ENCODE peak calls at places on chromosomes 13 and 19, in five cellular contexts. C, O, N, G and B are unnamed samples.
A peak's percentile ranks its signal among the peaks of the same experiment; 100 is the strongest.

GRCh38 chr19:12867120-12868099 is 13.8 kb downstream of the DNASE2 start:
- DNase-seq in C (peak; percentile 89), N (no peak), G (peak; percentile 82), O (peak; percentile 62), B (peak; percentile 76)

GRCh38 chr19:1932395-1932794 is 8.6 kb upstream of the CSNK1G2 start:
- DNase-seq in N (no peak), O (no peak), G (no peak), C (no peak), B (no peak)

GRCh38 chr13:95426631-95427030 is 125.4 kb upstream of the ABCC4 start:
- DNase-seq in G (no peak), N (no peak), O (no peak), C (no peak), B (no peak)

GRCh38 chr13:25689539-25689938 is 317.8 kb downstream of the ATP8A2 start:
- DNase-seq in N (no peak), G (no peak), C (no peak), O (no peak), B (no peak)

GRCh38 chr13:97434417-97435296 is 688 bp downstream of the RAP2A start:
- DNase-seq in G (peak; percentile 44), N (no peak), C (peak; percentile 61), O (no peak), B (no peak)

GRCh38 chr13:53010374-53011105 is 18.1 kb upstream of the OLFM4 start:
- DNase-seq in C (no peak), G (peak; percentile 81), O (peak; percentile 57), N (no peak), B (no peak)

GRCh38 chr13:113848020-113848419 is 15.9 kb downstream of the GAS6 start:
- DNase-seq in G (no peak), O (no peak), C (no peak), N (no peak), B (no peak)

GRCh38 chr13:114129649-114130062 is 2.8 kb downstream of the RASA3 start:
- DNase-seq in C (no peak), N (no peak), G (no peak), O (no peak), B (no peak)

GRCh38 chr19:13153627-13154240 is 3.5 kb downstream of the IER2 start:
- DNase-seq in O (no peak), C (no peak), N (no peak), G (peak; percentile 58), B (peak; percentile 23)

GRCh38 chr13:43520331-43520730 is 266.4 kb downstream of the ENOX1 start:
- DNase-seq in C (no peak), N (no peak), G (no peak), O (no peak), B (no peak)

GRCh38 chr13:51202477-51203046 is 19.6 kb upstream of the FAM124A start:
- DNase-seq in G (no peak), N (no peak), O (no peak), C (no peak), B (no peak)

GRCh38 chr19:54262066-54262465 is 5.0 kb upstream of the LILRB5 start:
- DNase-seq in N (no peak), C (no peak), G (no peak), O (no peak), B (no peak)

GRCh38 chr13:113651511-113652403 is 6.2 kb downstream of the ATP4B start:
- DNase-seq in O (no peak), C (peak; percentile 35), N (no peak), G (peak; percentile 4), B (no peak)

GRCh38 chr13:48580185-48580803 is 47.4 kb upstream of the RCBTB2 start:
- DNase-seq in O (peak; percentile 47), N (peak; percentile 11), C (peak; percentile 79), G (peak; percentile 89), B (peak; percentile 57)

GRCh38 chr13:75723927-75724326 is 87.8 kb downstream of the LMO7 start:
- DNase-seq in C (no peak), O (no peak), G (no peak), N (no peak), B (no peak)
- TF ChIP-seq CTCF in C (no peak), O (no peak), G (no peak), N (no peak), B (no peak)

GRCh38 chr19:615619-616018 is 17.7 kb downstream of the POLRMT start:
- DNase-seq in N (no peak), G (peak; percentile 35), C (no peak), O (no peak), B (no peak)
- TF ChIP-seq CTCF in N (no peak), G (no peak), C (no peak), O (no peak), B (no peak)

GRCh38 chr19:16628183-16628983 is at the start of gene MED26:
- DNase-seq in N (peak; percentile 84), C (peak; percentile 97), O (peak; percentile 100), G (peak; percentile 97), B (peak; percentile 95)

GRCh38 chr19:16627928-16628182 is 149 bp downstream of the MED26 start:
- DNase-seq in C (no peak), N (no peak), O (peak; percentile 13), G (no peak), B (no peak)

GRCh38 chr19:16628984-16629691 is 1.1 kb upstream of the MED26 start:
- DNase-seq in C (peak; percentile 41), G (peak; percentile 66), N (peak; percentile 67), O (peak; percentile 26), B (no peak)

GRCh38 chr19:16626796-16627193 is 1.2 kb downstream of the MED26 start:
- DNase-seq in C (no peak), N (no peak), G (no peak), O (peak; percentile 53), B (no peak)

DNA sequence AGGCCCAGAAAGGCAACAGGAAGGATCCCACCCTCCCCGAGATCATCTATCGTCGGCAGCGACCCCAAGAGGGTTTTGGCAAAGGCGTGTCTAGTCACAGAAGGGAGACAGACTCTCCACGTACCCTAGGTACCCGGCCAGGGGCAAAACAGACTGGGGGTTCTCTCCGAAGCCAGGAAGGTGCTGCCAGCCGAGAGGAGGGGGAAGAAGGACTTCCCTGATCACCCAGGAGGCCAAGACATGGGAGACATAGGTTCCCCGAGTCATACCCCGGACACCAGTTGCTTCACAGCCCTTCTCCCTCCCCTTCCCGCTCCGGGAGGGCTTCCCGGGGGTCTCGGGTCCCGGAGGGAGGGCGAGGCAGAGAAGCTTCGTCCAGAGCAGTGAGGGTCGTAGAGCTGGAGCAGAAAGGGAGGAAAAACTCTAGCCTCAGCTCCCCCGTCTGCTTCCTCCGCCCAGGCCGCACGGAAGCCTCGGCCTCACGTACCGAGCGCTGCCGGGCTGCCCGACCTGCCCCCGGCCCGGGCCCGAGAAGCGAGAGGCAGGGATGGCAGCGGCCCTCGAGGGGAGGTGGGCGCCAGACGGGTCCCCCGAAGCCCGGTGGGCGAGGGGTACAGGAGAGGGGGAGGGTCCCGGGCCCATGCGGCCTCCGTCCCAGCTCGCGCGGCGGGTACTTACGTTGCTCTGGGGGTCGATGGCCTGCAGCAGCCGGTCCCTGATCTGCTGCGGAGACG is 643 bp downstream of the MED26 start:
- DNase-seq in N (no peak), G (peak; percentile 12), O (peak; percentile 25), C (peak; percentile 57), B (no peak)
- TF ChIP-seq CTCF in N (no peak), G (no peak), O (no peak), C (no peak), B (no peak)

GRCh38 chr19:31002852-31003251 is 346.4 kb downstream of the TSHZ3 start:
- DNase-seq in C (no peak), G (no peak), N (no peak), O (no peak), B (no peak)
- TF ChIP-seq CTCF in C (no peak), G (no peak), N (peak; percentile 22), O (no peak), B (no peak)

DNA sequence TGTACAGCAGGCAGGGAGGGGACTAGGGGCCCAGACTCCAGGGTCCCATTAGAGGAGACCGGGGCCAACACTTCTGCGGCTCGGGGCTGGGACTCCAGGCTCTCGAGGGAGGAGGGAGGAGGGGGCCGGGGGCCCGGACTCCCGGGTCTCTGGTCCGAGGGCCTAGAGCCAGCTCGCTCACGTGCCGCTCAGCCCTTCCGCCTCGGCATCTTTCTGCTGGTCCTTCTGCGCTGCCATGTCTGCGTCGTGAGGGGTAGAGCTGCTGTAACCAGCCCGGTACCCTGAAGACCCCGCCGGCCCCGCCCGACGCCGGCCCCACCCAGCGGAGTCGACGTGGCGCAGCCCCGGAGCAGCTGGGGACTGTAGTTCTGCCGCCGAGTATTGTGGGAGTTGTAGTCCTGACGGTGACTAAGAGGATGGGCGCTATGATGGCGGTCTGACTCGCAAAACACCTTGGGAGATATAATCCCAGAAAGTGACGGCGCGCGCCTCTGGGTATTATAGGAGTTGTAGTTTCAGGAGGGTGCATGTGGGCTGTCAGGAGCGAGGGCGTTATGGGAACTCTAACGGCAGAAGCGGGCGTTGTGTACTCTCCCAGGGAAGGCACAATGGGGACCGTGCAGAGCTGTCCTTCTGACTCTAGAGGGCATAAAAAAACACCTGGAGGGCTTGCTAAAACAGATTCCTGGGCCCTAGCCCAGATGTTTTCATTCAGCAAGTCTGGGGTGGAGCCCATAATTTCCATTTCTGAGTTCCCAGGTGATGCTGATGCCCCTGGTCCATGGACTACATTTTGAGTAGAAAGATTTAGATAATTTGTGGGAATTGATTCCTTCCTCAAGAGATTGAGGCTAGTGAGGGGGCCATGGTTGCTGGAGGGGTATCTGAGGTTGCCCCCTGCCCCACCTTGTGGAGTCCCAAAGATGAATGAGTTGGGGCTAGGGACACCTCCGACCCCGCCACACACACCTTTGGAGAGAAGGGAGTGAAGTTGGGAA is at the start of gene RABAC1:
- DNase-seq in N (peak; percentile 75), C (peak; percentile 87), G (peak; percentile 89), O (peak; percentile 82), B (peak; percentile 81)
- TF ChIP-seq CTCF in N (peak; percentile 29), C (no peak), G (no peak), O (no peak), B (peak; percentile 36)

DNA sequence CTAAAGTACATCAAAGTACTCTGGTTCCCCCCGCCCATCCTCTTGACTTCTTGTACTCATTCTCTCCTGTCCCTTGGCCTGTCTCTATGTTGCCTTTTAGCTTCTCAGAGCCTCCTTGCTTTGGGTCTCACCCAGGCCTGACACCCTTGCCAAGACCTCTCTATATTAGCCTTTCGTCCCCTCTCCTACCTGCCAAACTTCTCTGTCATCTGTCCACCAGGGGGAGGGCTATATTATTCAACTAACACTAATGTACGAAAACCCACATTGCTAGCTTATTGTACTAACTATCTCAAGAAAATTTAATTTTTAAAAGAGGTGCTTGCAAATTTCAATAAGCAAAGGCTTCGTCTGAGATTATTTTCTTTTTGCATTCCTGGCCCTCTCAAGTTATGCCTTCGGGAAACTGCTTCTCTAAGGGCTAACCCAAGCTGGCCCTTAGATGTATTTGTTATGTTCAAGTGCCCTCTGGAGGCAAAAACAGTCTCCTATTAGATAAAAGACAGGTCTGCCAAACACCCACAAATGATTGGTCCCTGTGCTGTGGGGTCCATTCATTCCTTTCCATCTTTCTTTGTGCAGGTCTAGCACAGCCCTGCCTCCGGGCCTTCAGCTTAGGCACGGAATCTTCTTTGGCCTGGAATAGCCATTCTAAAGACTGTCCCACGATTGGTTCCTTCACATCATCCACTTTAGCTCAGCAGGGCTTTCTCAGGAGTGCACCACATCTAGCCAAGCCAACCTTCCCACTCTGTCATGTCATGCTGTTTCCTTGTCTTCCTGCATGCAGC is 6.4 kb upstream of the MRPS31 start:
- DNase-seq in C (no peak), O (peak; percentile 58), G (peak; percentile 62), N (no peak), B (no peak)
- TF ChIP-seq CTCF in C (peak; percentile 70), O (peak; percentile 69), G (peak; percentile 80), N (peak; percentile 53), B (peak; percentile 79)